ENCODE peak calls at places on chromosomes 12 and 14, in six cellular contexts. L is heart left ventricle, Y is AG10803, A is A549, I is kidney epithelial cell, S is PC-9. X is an unnamed sample.
A peak's percentile ranks its signal among the peaks of the same experiment; 100 is the strongest.

GRCh38 chr12:124395284-124395752 is 100.4 kb downstream of the RFLNA start:
- DNase-seq in L (no peak), Y (no peak), A (no peak), I (no peak), S (no peak), X (no peak)

GRCh38 chr14:63499701-63500250 is 43.4 kb downstream of the PPP2R5E start:
- DNase-seq in L (no peak), Y (peak; percentile 92), A (no peak), I (no peak), S (no peak), X (no peak)

GRCh38 chr12:110079477-110080400 is 31.4 kb upstream of the C12orf76 start:
- DNase-seq in L (peak; percentile 73), Y (no peak), A (peak; percentile 63), I (no peak), S (no peak), X (no peak)

GRCh38 chr12:116380066-116380465 is 102.6 kb upstream of the MED13L start:
- DNase-seq in L (no peak), Y (no peak), A (no peak), I (no peak), S (no peak), X (no peak)

GRCh38 chr14:92651106-92651792 is 97.2 kb downstream of the LGMN start:
- DNase-seq in L (no peak), Y (no peak), A (no peak), I (no peak), S (no peak), X (no peak)

GRCh38 chr14:72434856-72435255 is 459.0 kb downstream of the DPF3 start:
- DNase-seq in L (no peak), Y (peak; percentile 6), A (no peak), I (no peak), S (no peak), X (no peak)

GRCh38 chr12:58346032-58346632 is 404.8 kb downstream of the ATP23 start:
- DNase-seq in L (no peak), Y (peak; percentile 62), A (peak; percentile 30), I (no peak), S (no peak), X (no peak)

GRCh38 chr12:111444706-111445310 is 39.1 kb downstream of the SH2B3 start:
- DNase-seq in L (peak; percentile 83), Y (peak; percentile 26), A (no peak), I (no peak), S (no peak), X (no peak)

GRCh38 chr14:87934185-87934584 is 58.8 kb downstream of the GALC start:
- DNase-seq in L (no peak), Y (no peak), A (no peak), I (no peak), S (no peak), X (no peak)

GRCh38 chr14:35254736-35255135 is 37.4 kb upstream of the PSMA6 start:
- DNase-seq in L (no peak), Y (no peak), A (no peak), I (no peak), S (no peak), X (no peak)

GRCh38 chr14:39184628-39185255 is 9.7 kb downstream of the PNN start:
- DNase-seq in L (no peak), Y (no peak), A (no peak), I (no peak), S (no peak), X (no peak)

GRCh38 chr12:98863167-98863566 is 218.1 kb downstream of the APAF1 start:
- DNase-seq in L (no peak), Y (no peak), A (no peak), I (no peak), S (no peak), X (no peak)

GRCh38 chr14:103550451-103551337 is 11.8 kb downstream of the BAG5 start:
- DNase-seq in L (no peak), Y (no peak), A (no peak), I (peak; percentile 74), S (no peak), X (no peak)

GRCh38 chr12:38149395-38150073 is 167.0 kb upstream of the ALG10B start:
- DNase-seq in L (no peak), Y (no peak), A (no peak), I (no peak), S (peak; percentile 91), X (no peak)

GRCh38 chr12:88237954-88238353 is 95.8 kb downstream of the TMTC3 start:
- DNase-seq in L (no peak), Y (peak; percentile 57), A (no peak), I (peak; percentile 50), S (no peak), X (no peak)

GRCh38 chr14:101736585-101736984 is 24.9 kb upstream of the PPP2R5C start:
- DNase-seq in L (no peak), Y (no peak), A (no peak), I (no peak), S (no peak), X (no peak)

GRCh38 chr14:99545574-99545973 is 58.4 kb downstream of the CCDC85C start:
- DNase-seq in L (no peak), Y (no peak), A (no peak), I (no peak), S (no peak), X (no peak)
- H3K4me3 ChIP-seq in L (no peak overlapping the region), Y (no peak overlapping the region), A (no peak overlapping the region), I (no peak overlapping the region), S (no peak overlapping the region), X (no peak overlapping the region)

GRCh38 chr12:114439306-114439705 is 33.4 kb upstream of the TBX5 start:
- DNase-seq in L (no peak), Y (no peak), A (no peak), I (no peak), S (no peak), X (no peak)

GRCh38 chr12:114438635-114439256 is 32.8 kb upstream of the TBX5 start:
- DNase-seq in L (no peak), Y (no peak), A (no peak), I (no peak), S (no peak), X (no peak)

GRCh38 chr12:114443607-114444421 is 37.9 kb upstream of the TBX5 start:
- DNase-seq in L (peak; percentile 62), Y (no peak), A (no peak), I (no peak), S (no peak), X (no peak)

GRCh38 chr12:114439833-114440449 is 34.0 kb upstream of the TBX5 start:
- DNase-seq in L (no peak), Y (no peak), A (no peak), I (no peak), S (no peak), X (no peak)

DNA sequence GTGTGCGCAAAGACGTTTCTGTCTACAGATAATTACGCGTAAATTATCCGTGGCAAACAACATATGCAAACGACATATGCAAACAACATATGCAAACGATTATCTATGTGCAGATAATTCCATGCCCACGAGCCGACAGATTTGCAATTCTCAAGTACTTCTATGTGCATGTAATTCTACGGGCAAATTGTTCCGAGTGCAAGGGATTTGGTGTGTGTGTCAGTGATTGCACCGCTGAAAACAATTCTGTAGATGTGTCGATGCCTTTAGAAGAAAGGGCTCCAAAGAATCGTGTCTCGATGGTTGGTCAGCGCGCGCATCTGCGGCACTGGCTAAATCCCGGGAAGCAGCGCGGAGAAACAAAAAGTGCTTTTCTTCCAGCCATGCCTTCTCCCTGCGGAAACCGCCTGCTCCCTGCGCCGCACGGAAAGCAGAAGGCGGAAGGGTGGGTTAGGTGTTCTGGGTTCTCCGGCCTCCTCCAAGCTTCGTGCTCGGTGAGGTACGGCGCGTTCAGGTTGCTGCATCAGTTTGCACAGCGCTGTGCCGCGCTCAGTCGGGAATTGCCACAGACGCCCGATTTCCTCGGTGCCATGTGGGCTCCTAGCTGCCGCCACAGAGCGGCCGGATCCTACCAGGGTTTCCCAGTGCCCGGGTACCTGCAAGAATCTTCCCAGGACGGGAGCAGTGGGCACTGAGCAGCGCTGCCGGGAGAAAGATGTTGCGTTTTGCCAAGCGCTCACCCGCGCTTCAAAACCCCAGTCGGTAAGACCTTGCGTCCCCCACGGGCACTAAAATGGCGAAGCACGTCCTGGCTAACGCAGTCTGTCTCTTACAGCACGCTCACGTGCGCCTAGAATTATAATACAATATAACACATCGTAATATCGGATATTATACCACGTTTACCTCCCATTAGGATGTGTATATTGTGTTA is 34.8 kb upstream of the TBX5 start:
- DNase-seq in L (no peak), Y (no peak), A (no peak), I (no peak), S (no peak), X (no peak)
- TF ChIP-seq CTCF in L (no peak), Y (no peak), A (no peak), I (no peak), S (no peak), X (no peak)

DNA sequence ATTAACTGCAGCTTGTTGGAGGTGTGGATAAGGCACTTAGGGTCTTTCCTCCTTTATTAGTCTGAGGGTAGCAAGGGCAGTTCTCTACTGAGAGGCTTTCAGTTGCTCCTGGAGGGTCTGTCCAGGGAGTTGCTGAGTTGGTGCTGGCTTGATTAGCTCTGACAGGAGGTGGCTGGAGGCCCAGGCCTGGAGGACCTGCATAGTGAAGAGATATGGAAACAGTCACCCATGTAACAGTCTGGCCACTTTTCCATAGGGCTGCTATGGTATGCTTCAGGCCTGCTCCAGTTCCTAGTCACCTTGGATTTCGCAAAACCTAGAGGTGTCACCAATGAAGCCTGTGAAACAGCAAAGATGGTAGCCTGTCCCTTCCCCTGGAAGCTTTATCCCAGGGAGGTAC is 143.3 kb upstream of the SLC38A2 start:
- DNase-seq in L (no peak), Y (no peak), A (no peak), I (no peak), S (no peak), X (no peak)
- H3K4me3 ChIP-seq in L (no peak overlapping the region), Y (no peak overlapping the region), A (no peak overlapping the region), I (no peak overlapping the region), S (no peak overlapping the region), X (no peak overlapping the region)

GRCh38 chr14:53668861-53669260 is 287.8 kb downstream of the BMP4 start:
- DNase-seq in L (no peak), Y (peak; percentile 5), A (no peak), I (no peak), S (no peak), X (no peak)

DNA sequence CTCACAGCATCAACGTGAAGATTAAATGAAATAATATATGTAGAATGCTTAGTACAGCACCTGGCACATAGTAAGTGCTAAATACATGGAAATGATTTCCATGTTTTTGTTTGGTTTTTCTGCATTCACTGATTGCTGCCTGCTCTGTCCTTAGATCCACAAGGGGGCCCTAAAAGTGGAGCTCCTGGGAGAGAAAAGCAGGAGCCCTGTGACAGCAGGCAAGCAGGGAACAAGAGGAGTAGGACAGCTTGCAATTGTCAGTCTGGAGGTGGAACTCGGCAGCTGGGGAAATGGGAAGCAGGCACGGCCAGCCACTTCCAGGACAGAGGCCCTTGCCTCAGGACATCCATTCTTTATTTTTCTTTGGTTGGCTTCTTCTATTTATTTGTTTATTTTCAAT is 292.9 kb downstream of the BMP4 start:
- DNase-seq in L (no peak), Y (peak; percentile 1), A (peak; percentile 6), I (no peak), S (no peak), X (no peak)
- TF ChIP-seq CTCF in L (peak; percentile 21), Y (peak; percentile 42), A (peak; percentile 31), I (peak; percentile 44), S (peak; percentile 56), X (peak; percentile 40)

GRCh38 chr12:30301291-30301690 is 394.4 kb downstream of the IPO8 start:
- DNase-seq in L (no peak), Y (no peak), A (no peak), I (no peak), S (no peak), X (no peak)
- H3K4me3 ChIP-seq in L (no peak overlapping the region), Y (no peak overlapping the region), A (no peak overlapping the region), I (no peak overlapping the region), S (no peak overlapping the region), X (no peak overlapping the region)

GRCh38 chr14:84760506-84760905 is 769.4 kb upstream of the FLRT2 start:
- DNase-seq in L (no peak), Y (peak; percentile 32), A (no peak), I (no peak), S (no peak), X (no peak)
- TF ChIP-seq CTCF in L (no peak), Y (no peak), A (no peak), I (no peak), S (no peak), X (no peak)

X was measured in LNCaP clone FGC.